ENCODE peak calls at places on chromosomes 6 and 20, in six cellular contexts. X is T-helper 1 cell, M is cardiac muscle cell, C is SW 1271, N is ELF-1, J is dorsolateral prefrontal cortex. E is an unnamed sample.
A peak's percentile ranks its signal among the peaks of the same experiment; 100 is the strongest.

GRCh38 chr6:153449279-153449678 is 318.2 kb upstream of the RGS17 start:
- DNase-seq in X (no peak), M (no peak), C (no peak), N (no peak), J (no peak), E (no peak)

GRCh38 chr20:9070304-9070703 is 1.4 kb downstream of the PLCB4 start:
- DNase-seq in X (no peak), M (no peak), C (no peak), N (no peak), J (no peak), E (no peak)

GRCh38 chr6:117448732-117449131 is 23.0 kb upstream of the ROS1 start:
- DNase-seq in X (no peak), M (peak; percentile 96), C (no peak), N (no peak), J (no peak), E (no peak)

GRCh38 chr20:20369353-20370086 is 1.6 kb downstream of the INSM1 start:
- DNase-seq in X (no peak), M (no peak), C (no peak), N (peak; percentile 63), J (no peak), E (peak; percentile 67)

GRCh38 chr6:135675026-135675425 is 176.5 kb upstream of the PDE7B start:
- DNase-seq in X (no peak), M (no peak), C (no peak), N (no peak), J (no peak), E (no peak)

GRCh38 chr6:80638222-80639055 is 532.0 kb downstream of the BCKDHB start:
- DNase-seq in X (no peak), M (peak; percentile 90), C (peak; percentile 87), N (peak; percentile 14), J (no peak), E (no peak)

GRCh38 chr6:7243188-7243942 is 69.6 kb downstream of the SSR1 start:
- DNase-seq in X (no peak), M (peak; percentile 75), C (peak; percentile 22), N (peak; percentile 74), J (no peak), E (no peak)

GRCh38 chr6:36820700-36821580 is 18.3 kb downstream of the CPNE5 start:
- DNase-seq in X (no peak), M (peak; percentile 51), C (no peak), N (peak; percentile 56), J (no peak), E (no peak)

GRCh38 chr20:32763202-32763999 is 1.2 kb downstream of the DNMT3B start:
- DNase-seq in X (no peak), M (no peak), C (no peak), N (peak; percentile 53), J (no peak), E (no peak)

GRCh38 chr20:5881714-5882113 is 68.6 kb downstream of the TRMT6 start:
- DNase-seq in X (no peak), M (no peak), C (no peak), N (no peak), J (no peak), E (no peak)

GRCh38 chr6:141467881-141468280 is 664.8 kb upstream of the GJE1 start:
- DNase-seq in X (no peak), M (peak; percentile 79), C (no peak), N (peak; percentile 46), J (no peak), E (no peak)

GRCh38 chr6:17836298-17836697 is 129.6 kb upstream of the NUP153 start:
- DNase-seq in X (no peak), M (no peak), C (no peak), N (no peak), J (no peak), E (no peak)

GRCh38 chr6:133553652-133554051 is 312.5 kb downstream of the EYA4 start:
- DNase-seq in X (no peak), M (peak; percentile 83), C (peak; percentile 11), N (peak; percentile 19), J (no peak), E (no peak)

GRCh38 chr6:89282749-89283148 is 32.4 kb downstream of the GABRR2 start:
- DNase-seq in X (no peak), M (no peak), C (no peak), N (no peak), J (no peak), E (no peak)

E was measured in GM06990.